ENCODE peak calls at places on chromosomes 3 and 15, in four cellular contexts. D is HT-29, Y is GM04504, T is sigmoid colon. X is an unnamed sample.

GRCh38 chr3:144875251-144875650 is 903.6 kb downstream of the DIPK2A start:
- DNase-seq in D (no peak), Y (peak), T (no peak), X (peak)

GRCh38 chr3:60424942-60425341 is 826.3 kb downstream of the FHIT start:
- DNase-seq in D (no peak), Y (no peak), T (no peak), X (no peak)

GRCh38 chr3:171095063-171095462 is 68.5 kb upstream of the SLC2A2 start:
- DNase-seq in D (no peak), Y (no peak), T (no peak), X (no peak)

GRCh38 chr3:111859061-111859973 is at the start of gene PHLDB2:
- DNase-seq in D (no peak), Y (peak), T (peak), X (no peak)

GRCh38 chr3:55587476-55587875 is 100.4 kb upstream of the WNT5A start:
- DNase-seq in D (no peak), Y (no peak), T (no peak), X (no peak)

GRCh38 chr15:38079236-38079635 is 144.8 kb downstream of the TMCO5A start:
- DNase-seq in D (no peak), Y (no peak), T (no peak), X (no peak)

GRCh38 chr3:43316783-43317460 is 30.6 kb downstream of the SNRK start:
- DNase-seq in D (no peak), Y (no peak), T (no peak), X (no peak)

GRCh38 chr3:36714343-36714742 is 50.0 kb downstream of the DCLK3 start:
- DNase-seq in D (no peak), Y (peak), T (no peak), X (peak)

GRCh38 chr15:62758952-62759349 is 283.6 kb upstream of the TPM1 start:
- DNase-seq in D (no peak), Y (no peak), T (no peak), X (no peak)

X was measured in BJ.